ENCODE peak calls at places on chromosomes 13 and 19, in four cellular contexts. D is kidney epithelial cell, Y is T1000, T is endothelial cell. L is an unnamed sample.

GRCh38 chr13:109700176-109700575 is 86.2 kb downstream of the IRS2 start:
- DNase-seq in D (peak), Y (no peak), T (peak), L (peak)

GRCh38 chr13:114140909-114141255 is 8.5 kb upstream of the RASA3 start:
- DNase-seq in D (no peak), Y (no peak), T (no peak), L (no peak)

GRCh38 chr19:30666301-30666803 is 294.2 kb downstream of the ZNF536 start:
- DNase-seq in D (no peak), Y (peak), T (peak), L (no peak)

GRCh38 chr19:50570997-50571396 is 2.8 kb upstream of the LRRC4B start:
- DNase-seq in D (no peak), Y (no peak), T (no peak), L (no peak)

GRCh38 chr19:6457958-6458694 is 1.5 kb downstream of the SLC25A23 start:
- DNase-seq in D (no peak), Y (no peak), T (no peak), L (no peak)

GRCh38 chr13:75850915-75851314 is 214.8 kb downstream of the LMO7 start:
- DNase-seq in D (no peak), Y (no peak), T (no peak), L (no peak)

GRCh38 chr13:111462221-111462764 is 141.9 kb downstream of the TEX29 start:
- DNase-seq in D (no peak), Y (no peak), T (no peak), L (no peak)

GRCh38 chr19:1624458-1624857 is 19.2 kb upstream of the UQCR11 start:
- DNase-seq in D (no peak), Y (no peak), T (peak), L (no peak)

GRCh38 chr19:1119475-1120217 is 15.9 kb downstream of the GPX4 start:
- DNase-seq in D (no peak), Y (no peak), T (no peak), L (no peak)

GRCh38 chr13:75250526-75251183 is 231.3 kb downstream of the TBC1D4 start:
- DNase-seq in D (no peak), Y (no peak), T (no peak), L (no peak)

L was measured in keratinocyte.